ENCODE peak calls at places on chromosomes 16 and 17, in six cellular contexts. Z is stimulated activated CD4-positive, alpha-beta T cell treated with anti-CD3 and anti-CD28 coated beads, Interleukin-1b, Interleukin-23, amount 100 ng/mL, for 4 hours; W is C1 segment of cervical spinal cord; R is fibroblast of gingiva; Y is Peyer's patch; A is stromal cell of bone marrow. B is an unnamed sample.

GRCh38 chr16:55056585-55057520 is 126.2 kb downstream of the IRX5 start:
- DNase-seq in Z (no peak), W (no peak), R (no peak), Y (no peak), A (no peak), B (no peak)

GRCh38 chr17:29722411-29723198 is 99.9 kb upstream of the CORO6 start:
- DNase-seq in Z (peak; percentile 14), W (peak; percentile 21), R (peak; percentile 95), Y (no peak), A (peak; percentile 56), B (peak; percentile 55)

GRCh38 chr16:29893553-29893952 is 5.8 kb downstream of the SEZ6L2 start:
- DNase-seq in Z (no peak), W (no peak), R (no peak), Y (no peak), A (no peak), B (no peak)

GRCh38 chr16:56929639-56930038 is 2.3 kb upstream of the HERPUD1 start:
- DNase-seq in Z (no peak), W (no peak), R (no peak), Y (no peak), A (no peak), B (no peak)

GRCh38 chr17:49038138-49038537 is 41.0 kb downstream of the IGF2BP1 start:
- DNase-seq in Z (no peak), W (no peak), R (no peak), Y (no peak), A (no peak), B (no peak)

GRCh38 chr17:1222321-1222720 is 42.5 kb upstream of the ABR start:
- DNase-seq in Z (no peak), W (no peak), R (no peak), Y (no peak), A (no peak), B (no peak)

GRCh38 chr17:48162305-48162934 is 54.9 kb downstream of the SNX11 start:
- DNase-seq in Z (no peak), W (no peak), R (no peak), Y (no peak), A (no peak), B (no peak)

GRCh38 chr16:84045001-84045817 is 2.6 kb upstream of the SLC38A8 start:
- DNase-seq in Z (no peak), W (no peak), R (no peak), Y (no peak), A (no peak), B (no peak)

GRCh38 chr16:89425523-89425922 is 64.8 kb downstream of the ANKRD11 start:
- DNase-seq in Z (no peak), W (no peak), R (no peak), Y (no peak), A (no peak), B (no peak)

GRCh38 chr16:84947996-84948854 is 63.1 kb downstream of the ZDHHC7 start:
- DNase-seq in Z (no peak), W (no peak), R (no peak), Y (no peak), A (no peak), B (no peak)

GRCh38 chr16:10992797-10993196 is 48.4 kb downstream of the CLEC16A start:
- DNase-seq in Z (no peak), W (no peak), R (peak; percentile 51), Y (no peak), A (peak; percentile 69), B (no peak)